ENCODE peak calls at places on chromosomes 6 and 20, in four cellular contexts. M is WTC11; W is stimulated activated effector memory CD8-positive, alpha-beta T cell treated with anti-CD3 and anti-CD28 coated beads, Interleukin-12 subunit alpha, Interleukin-12 subunit beta, amount 100 ng/mL, for 72 hours; E is transverse colon. G is an unnamed sample.

GRCh38 chr20:62710886-62711702 is 2.5 kb downstream of the NTSR1 start:
- DNase-seq in M (no peak), W (no peak), E (peak; percentile 32), G (no peak)

GRCh38 chr20:8527998-8528397 is 395.9 kb downstream of the PLCB1 start:
- DNase-seq in M (no peak), W (no peak), E (no peak), G (no peak)

GRCh38 chr20:5973971-5974370 is 23.5 kb downstream of the MCM8 start:
- DNase-seq in M (no peak), W (no peak), E (no peak), G (no peak)

GRCh38 chr6:20700375-20700774 is 166.1 kb downstream of the CDKAL1 start:
- DNase-seq in M (no peak), W (no peak), E (no peak), G (no peak)

GRCh38 chr6:130934848-130935585 is 107.8 kb downstream of the SMLR1 start:
- DNase-seq in M (no peak), W (no peak), E (no peak), G (no peak)

GRCh38 chr20:8251201-8251575 is 119.1 kb downstream of the PLCB1 start:
- DNase-seq in M (no peak), W (no peak), E (no peak), G (no peak)

GRCh38 chr6:53679446-53679933 is 13.9 kb upstream of the KLHL31 start:
- DNase-seq in M (peak; percentile 15), W (no peak), E (no peak), G (no peak)

GRCh38 chr6:112311950-112312547 is 35.1 kb upstream of the RFPL4B start:
- DNase-seq in M (no peak), W (no peak), E (no peak), G (no peak)

GRCh38 chr6:36838896-36839818 is at the start of gene CPNE5:
- DNase-seq in M (peak; percentile 50), W (no peak), E (no peak), G (peak; percentile 71)

GRCh38 chr6:13371421-13372072 is 43.2 kb upstream of the TBC1D7 start:
- DNase-seq in M (no peak), W (no peak), E (no peak), G (peak; percentile 50)

GRCh38 chr20:41664584-41664983 is 46.4 kb upstream of the CHD6 start:
- DNase-seq in M (no peak), W (no peak), E (no peak), G (no peak)

GRCh38 chr20:50854512-50855249 is 59.8 kb downstream of the BCAS4 start:
- DNase-seq in M (no peak), W (no peak), E (no peak), G (no peak)

GRCh38 chr20:32709528-32710121 is 33.6 kb downstream of the COMMD7 start:
- DNase-seq in M (no peak), W (no peak), E (no peak), G (no peak)

GRCh38 chr6:142796571-142796970 is 148.4 kb downstream of the HIVEP2 start:
- DNase-seq in M (no peak), W (no peak), E (no peak), G (no peak)

GRCh38 chr20:41011551-41012067 is 17.0 kb upstream of the TOP1 start:
- DNase-seq in M (no peak), W (no peak), E (peak; percentile 58), G (no peak)

GRCh38 chr6:4970739-4971395 is 33.0 kb downstream of the RPP40 start:
- DNase-seq in M (no peak), W (no peak), E (no peak), G (no peak)

GRCh38 chr6:31114540-31114876 is at the start of gene PSORS1C1:
- DNase-seq in M (no peak), W (no peak), E (peak; percentile 88), G (peak; percentile 88)

GRCh38 chr6:4665489-4666417 is 110.5 kb upstream of the CDYL start:
- DNase-seq in M (no peak), W (no peak), E (no peak), G (no peak)

GRCh38 chr20:1423625-1424106 is 30.8 kb upstream of the FKBP1A start:
- DNase-seq in M (peak; percentile 81), W (no peak), E (peak; percentile 65), G (no peak)

GRCh38 chr6:113039013-113039412 is 691.9 kb downstream of the RFPL4B start:
- DNase-seq in M (no peak), W (no peak), E (no peak), G (no peak)

GRCh38 chr6:36953931-36954261 is 642 bp upstream of the PI16 start:
- DNase-seq in M (peak; percentile 4), W (no peak), E (no peak), G (no peak)

GRCh38 chr6:5569491-5569890 is 308.2 kb downstream of the FARS2 start:
- DNase-seq in M (no peak), W (no peak), E (no peak), G (no peak)

GRCh38 chr6:152461556-152461955 is 175.6 kb downstream of the SYNE1 start:
- DNase-seq in M (no peak), W (no peak), E (no peak), G (no peak)

GRCh38 chr20:32050851-32051556 is 1.0 kb upstream of the HCK start:
- DNase-seq in M (peak; percentile 55), W (no peak), E (peak; percentile 44), G (no peak)

GRCh38 chr6:46367365-46367764 is 123.9 kb downstream of the RCAN2 start:
- DNase-seq in M (no peak), W (no peak), E (no peak), G (no peak)

GRCh38 chr6:21001736-21002135 is 467.5 kb downstream of the CDKAL1 start:
- DNase-seq in M (no peak), W (no peak), E (no peak), G (no peak)

GRCh38 chr6:46684771-46685170 is 2.9 kb upstream of the TDRD6 start:
- DNase-seq in M (no peak), W (no peak), E (no peak), G (no peak)

GRCh38 chr6:98824163-98824906 is 10.0 kb upstream of the POU3F2 start:
- DNase-seq in M (peak; percentile 69), W (no peak), E (no peak), G (no peak)

GRCh38 chr6:16352258-16352635 is 113.9 kb downstream of the GMPR start:
- DNase-seq in M (no peak), W (no peak), E (no peak), G (no peak)

GRCh38 chr6:24197892-24198291 is 71.9 kb downstream of the NRSN1 start:
- DNase-seq in M (no peak), W (no peak), E (no peak), G (no peak)

GRCh38 chr20:1240549-1240948 is 14.7 kb downstream of the RAD21L1 start:
- DNase-seq in M (no peak), W (no peak), E (no peak), G (no peak)

GRCh38 chr6:43868467-43868866 is 98.5 kb downstream of the VEGFA start:
- DNase-seq in M (no peak), W (no peak), E (no peak), G (no peak)

GRCh38 chr6:88823998-88824397 is 139.4 kb downstream of the RNGTT start:
- DNase-seq in M (no peak), W (no peak), E (no peak), G (no peak)

GRCh38 chr20:61674051-61674450 is 391.6 kb downstream of the TAF4 start:
- DNase-seq in M (no peak), W (no peak), E (no peak), G (no peak)

GRCh38 chr6:30685157-30685976 is 1.1 kb downstream of the PPP1R18 start:
- DNase-seq in M (no peak), W (no peak), E (peak; percentile 36), G (no peak)

GRCh38 chr20:43904195-43904594 is 10.5 kb upstream of the TOX2 start:
- DNase-seq in M (peak; percentile 22), W (no peak), E (no peak), G (no peak)

GRCh38 chr6:110518281-110518623 is 41.8 kb upstream of the SLC22A16 start:
- DNase-seq in M (no peak), W (no peak), E (no peak), G (no peak)

GRCh38 chr6:150202404-150202803 is 59.6 kb downstream of the PPP1R14C start:
- DNase-seq in M (no peak), W (no peak), E (peak; percentile 70), G (no peak)

GRCh38 chr6:75296811-75297779 is 12.5 kb upstream of the TMEM30A start:
- DNase-seq in M (no peak), W (no peak), E (no peak), G (no peak)

GRCh38 chr6:132475925-132476324 is 37.0 kb downstream of the STX7 start:
- DNase-seq in M (no peak), W (no peak), E (no peak), G (no peak)

G was measured in dorsolateral prefrontal cortex.